ENCODE peak calls at places on chromosome 10, in five cellular contexts. L is neural progenitor cell, U is GM23338, Z is gastrocnemius medialis, I is AG04450. A is an unnamed sample.

GRCh38 chr10:75765705-75766104 is 334.3 kb downstream of the LRMDA start:
- DNase-seq in L (peak), U (no peak), Z (no peak), I (no peak), A (no peak)

GRCh38 chr10:81957976-81958375 is 83.0 kb downstream of the NRG3 start:
- DNase-seq in L (no peak), U (no peak), Z (no peak), I (no peak), A (no peak)

GRCh38 chr10:13765641-13766341 is 179.0 kb downstream of the PRPF18 start:
- DNase-seq in L (peak), U (no peak), Z (no peak), I (no peak), A (no peak)

GRCh38 chr10:131453772-131454634 is 142.5 kb upstream of the TCERG1L start:
- DNase-seq in L (peak), U (peak), Z (no peak), I (no peak), A (peak)

GRCh38 chr10:113753020-113753692 is 1.7 kb downstream of the PLEKHS1 start:
- DNase-seq in L (peak), U (peak), Z (no peak), I (peak), A (peak)

GRCh38 chr10:119896937-119897336 is 4.4 kb downstream of the SEC23IP start:
- DNase-seq in L (no peak), U (no peak), Z (no peak), I (no peak), A (peak)

GRCh38 chr10:98268694-98269386 is 846 bp upstream of the LOXL4 start:
- DNase-seq in L (peak), U (peak), Z (no peak), I (no peak), A (no peak)

GRCh38 chr10:132187421-132188138 is 832 bp downstream of the DPYSL4 start:
- DNase-seq in L (peak), U (peak), Z (no peak), I (no peak), A (no peak)

GRCh38 chr10:101597036-101597435 is 8.9 kb downstream of the DPCD start:
- DNase-seq in L (peak), U (no peak), Z (no peak), I (no peak), A (no peak)

GRCh38 chr10:52807803-52808202 is 35.2 kb upstream of the MBL2 start:
- DNase-seq in L (no peak), U (no peak), Z (no peak), I (no peak), A (no peak)

GRCh38 chr10:58695022-58695421 is 182.3 kb downstream of the BICC1 start:
- DNase-seq in L (no peak), U (no peak), Z (no peak), I (no peak), A (no peak)

GRCh38 chr10:124717911-124718734 is 26.1 kb downstream of the FAM53B start:
- DNase-seq in L (no peak), U (no peak), Z (no peak), I (no peak), A (peak)

GRCh38 chr10:133349577-133350011 is 2.4 kb downstream of the PRAP1 start:
- DNase-seq in L (no peak), U (no peak), Z (no peak), I (no peak), A (no peak)

GRCh38 chr10:86958831-86959736 is 685 bp downstream of the SNCG start:
- DNase-seq in L (no peak), U (no peak), Z (no peak), I (no peak), A (peak)

GRCh38 chr10:2525781-2526180 is 541.6 kb upstream of the PFKP start:
- DNase-seq in L (no peak), U (no peak), Z (no peak), I (no peak), A (no peak)

GRCh38 chr10:6140965-6141295 is 52.1 kb downstream of the RBM17 start:
- DNase-seq in L (no peak), U (no peak), Z (peak), I (no peak), A (no peak)
- H3K4me3 ChIP-seq in L (no peak), U (no peak), Z (peak), I (peak), A (no peak)

DNA sequence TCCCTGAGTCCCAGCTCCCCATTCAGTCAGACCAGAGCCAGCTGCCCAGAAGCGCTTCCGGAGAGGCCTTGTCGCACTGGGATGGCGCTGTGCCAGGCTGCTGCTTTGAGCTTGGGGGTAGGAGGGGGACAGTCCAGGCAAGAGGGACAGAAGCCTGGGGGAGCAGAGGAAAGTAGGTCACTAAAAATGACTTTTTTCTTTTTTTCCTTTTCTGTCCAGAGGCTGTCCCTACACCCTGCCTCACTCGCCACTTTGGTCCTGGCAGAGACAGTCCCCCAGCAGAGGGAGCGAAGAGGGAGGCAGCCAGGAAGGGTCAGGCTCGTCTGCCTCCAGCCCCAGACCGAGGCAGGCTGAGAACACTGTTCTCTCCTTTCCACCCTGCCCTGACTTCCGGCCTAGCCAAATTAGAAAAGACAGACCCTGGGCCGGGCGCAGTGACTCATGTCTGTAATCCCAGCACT is 15.8 kb upstream of the TRIM8 start:
- DNase-seq in L (no peak), U (no peak), Z (no peak), I (no peak), A (peak)
- TF ChIP-seq CTCF in L (no peak), U (no peak), Z (peak), I (peak), A (no peak)

GRCh38 chr10:17233534-17233933 is 5.5 kb downstream of the VIM start:
- DNase-seq in L (no peak), U (no peak), Z (no peak), I (no peak), A (no peak)
- H3K4me3 ChIP-seq in L (no peak), U (no peak), Z (no peak), I (peak), A (no peak)

GRCh38 chr10:115998301-115998700 is 274.7 kb downstream of the GFRA1 start:
- DNase-seq in L (no peak), U (no peak), Z (no peak), I (no peak), A (no peak)

GRCh38 chr10:116002735-116003134 is 270.3 kb downstream of the GFRA1 start:
- DNase-seq in L (no peak), U (no peak), Z (no peak), I (no peak), A (no peak)

GRCh38 chr10:116001976-116002375 is 271.0 kb downstream of the GFRA1 start:
- DNase-seq in L (no peak), U (no peak), Z (no peak), I (no peak), A (no peak)

GRCh38 chr10:116000151-116000550 is 272.9 kb downstream of the GFRA1 start:
- DNase-seq in L (no peak), U (no peak), Z (no peak), I (no peak), A (no peak)

GRCh38 chr10:116001266-116001857 is 271.6 kb downstream of the GFRA1 start:
- DNase-seq in L (peak), U (no peak), Z (no peak), I (no peak), A (no peak)
- TF ChIP-seq CTCF in L (no peak), U (no peak), Z (no peak), I (no peak), A (no peak)

DNA sequence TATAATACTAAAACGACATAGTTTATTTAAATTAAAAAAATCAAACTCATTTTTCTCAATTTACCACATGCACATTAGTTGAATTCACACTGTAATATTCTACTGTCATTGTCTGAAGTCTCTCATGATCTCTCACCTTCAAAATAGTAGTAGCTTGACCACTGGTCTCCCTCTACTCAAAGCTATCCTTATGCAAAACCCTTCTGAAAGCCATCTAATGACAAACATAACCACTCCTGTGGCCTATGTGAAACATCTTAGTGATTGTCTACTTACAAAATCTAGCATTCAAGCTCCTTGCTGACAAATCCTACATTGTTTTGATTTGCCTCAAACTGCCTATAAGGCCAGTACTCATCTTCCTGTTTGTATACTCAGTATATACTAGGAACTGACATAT is 606.0 kb upstream of the GHITM start:
- DNase-seq in L (no peak), U (no peak), Z (no peak), I (no peak), A (no peak)
- H3K4me3 ChIP-seq in L (no peak), U (no peak), Z (no peak), I (no peak), A (no peak)

GRCh38 chr10:92712016-92712889 is 22.5 kb downstream of the HHEX start:
- DNase-seq in L (no peak), U (no peak), Z (no peak), I (no peak), A (no peak)

GRCh38 chr10:92714872-92715271 is 25.1 kb downstream of the HHEX start:
- DNase-seq in L (no peak), U (no peak), Z (no peak), I (no peak), A (no peak)

GRCh38 chr10:92714152-92714836 is 24.5 kb downstream of the HHEX start:
- DNase-seq in L (no peak), U (no peak), Z (no peak), I (no peak), A (no peak)
- TF ChIP-seq CTCF in L (no peak), U (no peak), Z (no peak), I (no peak), A (no peak)

DNA sequence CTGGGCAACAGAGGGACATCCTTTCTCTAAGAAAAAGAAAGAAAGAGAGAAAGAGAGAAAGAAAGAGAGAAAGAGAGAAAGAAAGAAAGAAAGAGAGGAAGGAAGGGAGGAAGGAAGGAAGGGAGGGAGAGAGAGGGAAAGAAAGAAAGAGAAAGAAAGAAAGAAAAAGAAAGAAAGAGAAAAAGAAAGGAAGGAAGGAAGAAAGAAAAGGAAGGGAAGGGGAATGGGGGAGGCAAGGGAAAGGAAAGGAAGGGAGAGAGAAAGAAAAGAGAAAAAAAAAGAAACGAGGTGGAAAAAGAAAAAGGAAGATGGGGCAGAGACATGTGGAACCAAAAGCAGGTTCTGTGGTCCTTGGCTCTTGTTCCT is 82.9 kb upstream of the SMNDC1 start:
- DNase-seq in L (no peak), U (no peak), Z (no peak), I (no peak), A (no peak)
- H3K4me3 ChIP-seq in L (no peak), U (no peak), Z (no peak), I (no peak), A (no peak)